ENCODE peak calls at places on chromosomes 1 and 21, in seven cellular contexts. V, Q, P, D, J, L and Y are unnamed samples.

GRCh38 chr1:84756455-84757082 is 66.3 kb upstream of the SSX2IP start:
- DNase-seq in V (no peak), Q (no peak), P (no peak), D (no peak), J (no peak), L (no peak), Y (no peak)

GRCh38 chr1:43552813-43553212 is 22.1 kb downstream of the PTPRF start:
- DNase-seq in V (no peak), Q (no peak), P (no peak), D (peak), J (no peak), L (no peak), Y (no peak)

GRCh38 chr1:29703596-29703995 is 467.3 kb downstream of the PTPRU start:
- DNase-seq in V (no peak), Q (no peak), P (peak), D (peak), J (no peak), L (peak), Y (no peak)

GRCh38 chr1:53734650-53735211 is 4.2 kb downstream of the GLIS1 start:
- DNase-seq in V (no peak), Q (no peak), P (peak), D (no peak), J (no peak), L (no peak), Y (no peak)

GRCh38 chr1:66000033-66000637 is 207.4 kb downstream of the PDE4B start:
- DNase-seq in V (no peak), Q (no peak), P (no peak), D (no peak), J (no peak), L (no peak), Y (no peak)

GRCh38 chr1:22271847-22272801 is 129.2 kb upstream of the WNT4 start:
- DNase-seq in V (no peak), Q (no peak), P (no peak), D (no peak), J (no peak), L (no peak), Y (no peak)

GRCh38 chr1:34113362-34113761 is 51.7 kb downstream of the CSMD2 start:
- DNase-seq in V (no peak), Q (no peak), P (no peak), D (no peak), J (no peak), L (peak), Y (no peak)

GRCh38 chr1:154221815-154222081 is 993 bp downstream of the UBAP2L start:
- DNase-seq in V (no peak), Q (peak), P (peak), D (no peak), J (no peak), L (no peak), Y (no peak)

GRCh38 chr1:243850368-243851128 is 505 bp upstream of the AKT3 start:
- DNase-seq in V (peak), Q (peak), P (peak), D (no peak), J (peak), L (peak), Y (peak)

GRCh38 chr1:46333300-46334029 is 7.1 kb upstream of the NSUN4 start:
- DNase-seq in V (no peak), Q (no peak), P (peak), D (peak), J (no peak), L (peak), Y (no peak)

GRCh38 chr1:30885580-30886513 is 22.7 kb downstream of the SDC3 start:
- DNase-seq in V (no peak), Q (no peak), P (no peak), D (no peak), J (no peak), L (no peak), Y (no peak)

GRCh38 chr1:221290669-221291068 is 411.4 kb downstream of the HLX start:
- DNase-seq in V (no peak), Q (no peak), P (no peak), D (no peak), J (no peak), L (no peak), Y (no peak)

GRCh38 chr1:6445062-6445763 is 20.6 kb downstream of the ESPN start:
- DNase-seq in V (no peak), Q (peak), P (peak), D (peak), J (no peak), L (peak), Y (no peak)

GRCh38 chr1:95375201-95375600 is 141.2 kb downstream of the RWDD3 start:
- DNase-seq in V (no peak), Q (no peak), P (no peak), D (no peak), J (no peak), L (no peak), Y (no peak)

GRCh38 chr1:109687641-109688499 is at the start of gene GSTM1:
- DNase-seq in V (peak), Q (no peak), P (no peak), D (no peak), J (no peak), L (peak), Y (no peak)

GRCh38 chr1:98086796-98087195 is 166.0 kb upstream of the DPYD start:
- DNase-seq in V (no peak), Q (no peak), P (peak), D (peak), J (no peak), L (no peak), Y (no peak)

GRCh38 chr1:237492359-237492758 is 398.4 kb downstream of the ZP4 start:
- DNase-seq in V (no peak), Q (peak), P (no peak), D (no peak), J (no peak), L (peak), Y (no peak)

GRCh38 chr1:61642475-61643232 is 82.3 kb downstream of the TM2D1 start:
- DNase-seq in V (no peak), Q (no peak), P (no peak), D (no peak), J (no peak), L (peak), Y (no peak)

GRCh38 chr21:25939396-25939761 is 204.6 kb downstream of the GABPA start:
- DNase-seq in V (no peak), Q (no peak), P (no peak), D (no peak), J (no peak), L (no peak), Y (no peak)

GRCh38 chr1:11692899-11693590 is 1.5 kb downstream of the DRAXIN start:
- DNase-seq in V (peak), Q (peak), P (peak), D (no peak), J (no peak), L (no peak), Y (no peak)

GRCh38 chr1:245124241-245124640 is 30.5 kb upstream of the KIF26B start:
- DNase-seq in V (no peak), Q (no peak), P (no peak), D (no peak), J (no peak), L (no peak), Y (no peak)

GRCh38 chr1:201941420-201942128 is 4.8 kb downstream of the LMOD1 start:
- DNase-seq in V (no peak), Q (no peak), P (no peak), D (no peak), J (no peak), L (no peak), Y (no peak)

GRCh38 chr1:155598842-155599331 is 11.1 kb upstream of the MSTO1 start:
- DNase-seq in V (no peak), Q (peak), P (no peak), D (no peak), J (no peak), L (no peak), Y (no peak)

GRCh38 chr21:34544032-34544496 is 32.1 kb upstream of the KCNE1 start:
- DNase-seq in V (no peak), Q (peak), P (peak), D (peak), J (peak), L (peak), Y (no peak)

GRCh38 chr1:21875621-21876063 is 61.5 kb downstream of the HSPG2 start:
- DNase-seq in V (no peak), Q (no peak), P (no peak), D (no peak), J (no peak), L (no peak), Y (no peak)

GRCh38 chr1:241336335-241336734 is 20.7 kb downstream of the RGS7 start:
- DNase-seq in V (no peak), Q (no peak), P (no peak), D (peak), J (no peak), L (no peak), Y (no peak)

GRCh38 chr1:232369451-232369850 is 260.5 kb downstream of the SIPA1L2 start:
- DNase-seq in V (no peak), Q (no peak), P (no peak), D (no peak), J (no peak), L (no peak), Y (no peak)

GRCh38 chr1:182198006-182198605 is 136.6 kb upstream of the ZNF648 start:
- DNase-seq in V (no peak), Q (no peak), P (peak), D (peak), J (no peak), L (no peak), Y (no peak)

GRCh38 chr1:30521261-30521865 is 202.0 kb downstream of the MATN1 start:
- DNase-seq in V (no peak), Q (no peak), P (no peak), D (no peak), J (no peak), L (no peak), Y (no peak)

GRCh38 chr1:30029677-30030076 is 693.7 kb downstream of the MATN1 start:
- DNase-seq in V (no peak), Q (no peak), P (no peak), D (no peak), J (no peak), L (no peak), Y (no peak)

GRCh38 chr1:4130096-4130495 is 230.0 kb upstream of the C1orf174 start:
- DNase-seq in V (no peak), Q (no peak), P (no peak), D (no peak), J (no peak), L (no peak), Y (no peak)

GRCh38 chr21:35677298-35677841 is 383.0 kb downstream of the SETD4 start:
- DNase-seq in V (no peak), Q (no peak), P (no peak), D (no peak), J (no peak), L (no peak), Y (no peak)